ENCODE peak calls at places on chromosome 18, in four cellular contexts. One of them, this sample, is unnamed.

GRCh38 chr18:6107794-6108193 is 212.5 kb upstream of the TMEM200C start:
- DNase-seq in mesenchymal stem cell: no peak
- DNase-seq in H1: no peak
- DNase-seq in IMR-90: no peak
- DNase-seq in this sample: no peak

GRCh38 chr18:44411971-44412370 is 268.7 kb upstream of the SETBP1 start:
- DNase-seq in mesenchymal stem cell: no peak
- DNase-seq in H1: no peak
- DNase-seq in IMR-90: no peak
- DNase-seq in this sample: no peak

GRCh38 chr18:31248783-31249521 is 69.0 kb upstream of the DSG1 start:
- DNase-seq in mesenchymal stem cell: no peak
- DNase-seq in H1: no peak
- DNase-seq in IMR-90: peak
- DNase-seq in this sample: no peak

GRCh38 chr18:7133181-7133580 is 15.6 kb upstream of the LAMA1 start:
- DNase-seq in mesenchymal stem cell: peak
- DNase-seq in H1: no peak
- DNase-seq in IMR-90: peak
- DNase-seq in this sample: peak

GRCh38 chr18:9058426-9058825 is 44.1 kb upstream of the NDUFV2 start:
- DNase-seq in mesenchymal stem cell: no peak
- DNase-seq in H1: no peak
- DNase-seq in IMR-90: no peak
- DNase-seq in this sample: no peak

GRCh38 chr18:76246579-76246978 is 248.5 kb downstream of the ZNF516 start:
- DNase-seq in mesenchymal stem cell: no peak
- DNase-seq in H1: no peak
- DNase-seq in IMR-90: no peak
- DNase-seq in this sample: no peak

GRCh38 chr18:3593381-3593903 is 143.5 kb downstream of the TGIF1 start:
- DNase-seq in mesenchymal stem cell: peak
- DNase-seq in H1: no peak
- DNase-seq in IMR-90: peak
- DNase-seq in this sample: peak

GRCh38 chr18:23259701-23260661 is 124.7 kb downstream of the CABLES1 start:
- DNase-seq in mesenchymal stem cell: peak
- DNase-seq in H1: peak
- DNase-seq in IMR-90: peak
- DNase-seq in this sample: peak

GRCh38 chr18:51821610-51822009 is 518.4 kb upstream of the DCC start:
- DNase-seq in mesenchymal stem cell: no peak
- DNase-seq in H1: no peak
- DNase-seq in IMR-90: no peak
- DNase-seq in this sample: no peak

DNA sequence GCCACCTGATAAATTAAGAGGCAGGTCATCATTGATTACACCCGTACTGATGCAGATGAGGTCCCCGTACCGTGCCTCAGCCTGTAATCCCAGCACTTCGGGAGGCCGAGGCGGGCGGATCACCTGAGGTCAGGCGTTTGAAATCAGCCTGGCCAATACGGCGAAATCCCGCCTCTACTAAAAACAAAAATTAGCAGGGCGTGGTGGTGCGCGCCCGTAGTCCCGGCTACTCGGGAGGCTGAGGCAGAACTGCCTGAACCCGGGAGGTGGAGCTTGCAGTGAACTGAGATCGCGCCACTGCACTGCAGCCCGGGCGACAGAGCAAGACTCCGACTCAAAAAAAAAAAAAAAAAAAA is 683 bp upstream of the ENOSF1 start:
- DNase-seq in mesenchymal stem cell: no peak
- DNase-seq in H1: no peak
- DNase-seq in IMR-90: no peak
- DNase-seq in this sample: no peak
- H3K4me3 ChIP-seq in mesenchymal stem cell: no peak
- H3K4me3 ChIP-seq in H1: peak
- H3K4me3 ChIP-seq in IMR-90: no peak
- H3K4me3 ChIP-seq in this sample: no peak

DNA sequence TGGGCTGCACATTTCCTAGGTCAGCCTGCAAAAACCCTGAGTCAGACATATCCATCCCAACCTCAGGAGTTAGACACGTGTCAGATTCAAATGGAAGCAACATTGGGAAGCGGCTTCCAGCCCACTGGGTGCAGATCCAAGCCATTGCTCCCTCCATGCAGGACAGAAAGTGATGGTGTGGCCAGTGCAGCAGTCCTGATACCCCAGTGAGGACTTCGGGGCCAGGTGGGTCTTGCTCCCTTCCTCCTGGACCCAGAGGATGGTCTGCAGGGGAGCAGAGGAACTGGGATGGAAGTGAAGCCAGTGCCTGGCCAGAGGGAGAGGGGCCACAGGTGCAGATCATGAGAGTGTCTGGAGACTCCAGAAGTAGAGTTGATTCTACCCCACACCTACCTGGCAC is 252.0 kb downstream of the FAM210A start:
- DNase-seq in mesenchymal stem cell: no peak
- DNase-seq in H1: no peak
- DNase-seq in IMR-90: no peak
- DNase-seq in this sample: no peak
- H2BK15ac ChIP-seq in mesenchymal stem cell: no peak
- H2BK15ac ChIP-seq in H1: no peak
- H2BK15ac ChIP-seq in IMR-90: no peak
- H2BK15ac ChIP-seq in this sample: no peak

DNA sequence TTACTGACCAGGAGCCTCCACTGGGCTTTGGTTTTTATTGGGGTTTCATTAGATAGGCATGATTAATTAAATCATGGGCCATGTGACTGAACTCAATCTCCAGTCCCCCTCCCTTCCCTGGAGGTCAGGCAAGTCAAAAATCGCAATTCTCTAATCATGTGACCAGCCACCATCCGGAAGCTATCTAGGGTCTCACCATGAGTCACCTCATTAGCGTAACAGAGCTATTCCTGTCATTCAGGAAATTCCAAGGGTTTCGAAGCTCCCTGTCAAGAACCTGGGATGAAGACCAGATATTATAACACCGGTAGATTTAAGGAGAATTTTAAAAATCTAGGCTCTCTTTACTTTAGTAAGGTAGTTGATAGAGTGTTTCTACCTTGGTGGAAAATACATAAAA is 180.3 kb upstream of the TCF4 start:
- DNase-seq in mesenchymal stem cell: peak
- DNase-seq in H1: no peak
- DNase-seq in IMR-90: peak
- DNase-seq in this sample: peak
- H3K4me3 ChIP-seq in mesenchymal stem cell: no peak
- H3K4me3 ChIP-seq in H1: no peak
- H3K4me3 ChIP-seq in IMR-90: no peak
- H3K4me3 ChIP-seq in this sample: no peak

GRCh38 chr18:49018553-49018943 is 67.8 kb upstream of the SMAD7 start:
- DNase-seq in mesenchymal stem cell: no peak
- DNase-seq in H1: no peak
- DNase-seq in IMR-90: no peak
- DNase-seq in this sample: no peak
- H2BK15ac ChIP-seq in mesenchymal stem cell: no peak
- H2BK15ac ChIP-seq in H1: no peak
- H2BK15ac ChIP-seq in IMR-90: no peak
- H2BK15ac ChIP-seq in this sample: no peak

GRCh38 chr18:74793746-74794145 is 196.1 kb downstream of the ZNF407 start:
- DNase-seq in mesenchymal stem cell: no peak
- DNase-seq in H1: no peak
- DNase-seq in IMR-90: no peak
- DNase-seq in this sample: peak
- H3K4me3 ChIP-seq in mesenchymal stem cell: no peak
- H3K4me3 ChIP-seq in H1: no peak
- H3K4me3 ChIP-seq in IMR-90: no peak
- H3K4me3 ChIP-seq in this sample: no peak

GRCh38 chr18:37420315-37420880 is 145.2 kb downstream of the CELF4 start:
- DNase-seq in mesenchymal stem cell: no peak
- DNase-seq in H1: no peak
- DNase-seq in IMR-90: no peak
- DNase-seq in this sample: peak

GRCh38 chr18:37421349-37422080 is 144.1 kb downstream of the CELF4 start:
- DNase-seq in mesenchymal stem cell: peak
- DNase-seq in H1: no peak
- DNase-seq in IMR-90: no peak
- DNase-seq in this sample: no peak

GRCh38 chr18:37424507-37424906 is 141.1 kb downstream of the CELF4 start:
- DNase-seq in mesenchymal stem cell: no peak
- DNase-seq in H1: no peak
- DNase-seq in IMR-90: no peak
- DNase-seq in this sample: no peak

GRCh38 chr18:37419866-37420265 is 145.7 kb downstream of the CELF4 start:
- DNase-seq in mesenchymal stem cell: no peak
- DNase-seq in H1: no peak
- DNase-seq in IMR-90: no peak
- DNase-seq in this sample: no peak

DNA sequence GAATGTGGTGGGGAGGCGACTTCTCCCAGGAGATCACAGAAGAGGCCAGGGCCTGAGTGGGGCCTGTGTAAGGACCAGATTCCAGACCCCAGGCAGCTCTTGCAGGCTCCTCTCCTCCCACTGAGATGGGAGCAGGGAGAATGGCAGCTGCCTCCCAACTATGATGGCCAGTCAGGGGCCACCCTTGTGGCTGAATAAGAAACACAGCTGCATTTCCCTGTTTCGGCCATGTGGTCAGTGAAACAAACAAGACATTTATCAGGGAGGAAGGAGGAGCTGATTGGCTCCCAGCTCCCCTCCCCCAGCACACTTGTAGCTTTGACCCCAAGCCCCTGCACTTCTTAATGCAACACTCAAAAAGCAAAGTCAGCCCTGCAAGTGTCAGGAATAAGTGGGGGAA is 143.5 kb downstream of the CELF4 start:
- DNase-seq in mesenchymal stem cell: peak
- DNase-seq in H1: no peak
- DNase-seq in IMR-90: no peak
- DNase-seq in this sample: peak
- H2BK15ac ChIP-seq in mesenchymal stem cell: no peak
- H2BK15ac ChIP-seq in H1: no peak
- H2BK15ac ChIP-seq in IMR-90: no peak
- H2BK15ac ChIP-seq in this sample: no peak

This sample was measured in mesendoderm.